ENCODE peak calls at places on chromosomes 4 and X, in five cellular contexts. Q is tibial nerve, T is fibroblast of lung, A is prostate gland, E is cardiac muscle cell. G is an unnamed sample.

GRCh38 chr4:141900841-141901240 is 264.5 kb downstream of the IL15 start:
- DNase-seq in E (no peak), A (no peak), T (no peak), Q (no peak), G (no peak)

GRCh38 chr4:83212041-83212851 is 72.4 kb downstream of the COQ2 start:
- DNase-seq in E (no peak), Q (no peak), T (no peak), A (no peak), G (no peak)

GRCh38 chrX:38192007-38192625 is 28.6 kb downstream of the SRPX start:
- DNase-seq in E (peak; percentile 23), Q (no peak), A (peak; percentile 8), T (peak; percentile 22), G (no peak)

GRCh38 chrX:2568125-2568524 is 67.3 kb upstream of the DHRSX start:
- DNase-seq in T (no peak), E (no peak), Q (no peak), A (no peak), G (no peak)

GRCh38 chr4:141339386-141339785 is 118.7 kb downstream of the ZNF330 start:
- DNase-seq in T (peak; percentile 23), E (no peak), Q (no peak), A (no peak), G (no peak)

GRCh38 chr4:183876268-183876934 is 28.7 kb upstream of the STOX2 start:
- DNase-seq in T (peak; percentile 90), A (peak; percentile 61), E (no peak), Q (no peak), G (peak; percentile 83)

GRCh38 chr4:4599886-4600285 is 58.0 kb upstream of the STX18 start:
- DNase-seq in A (no peak), T (no peak), E (no peak), Q (no peak), G (no peak)

GRCh38 chrX:82677281-82677680 is 830.8 kb upstream of the POU3F4 start:
- DNase-seq in Q (no peak), T (peak; percentile 6), E (no peak), A (no peak), G (no peak)

GRCh38 chrX:81791086-81791485 is 589.2 kb downstream of the SH3BGRL start:
- DNase-seq in A (no peak), E (no peak), Q (no peak), T (no peak), G (no peak)

GRCh38 chr4:16914208-16914607 is 15.8 kb upstream of the LDB2 start:
- DNase-seq in A (no peak), T (peak; percentile 25), Q (no peak), E (peak; percentile 53), G (no peak)

GRCh38 chr4:182062458-182062857 is 180.7 kb upstream of the TENM3 start:
- DNase-seq in T (peak; percentile 18), E (no peak), Q (no peak), A (no peak), G (no peak)

GRCh38 chr4:186203391-186203802 is 12.0 kb downstream of the CYP4V2 start:
- DNase-seq in T (no peak), A (no peak), Q (no peak), E (no peak), G (no peak)

GRCh38 chr4:2104556-2105345 is 45.6 kb downstream of the NAT8L start:
- DNase-seq in A (no peak), T (no peak), Q (no peak), E (no peak), G (no peak)

GRCh38 chr4:149347139-149347538 is 468.5 kb downstream of the IQCM start:
- DNase-seq in E (no peak), A (no peak), T (peak; percentile 35), Q (no peak), G (no peak)
- H3K36me3 ChIP-seq in E (no peaks in the 10 kb centered on the region), A (no peaks in the 10 kb centered on the region), T (no peaks in the 10 kb centered on the region), Q (no peaks in the 10 kb centered on the region), G (no peaks in the 10 kb centered on the region)

GRCh38 chr4:173189117-173189693 is 20.6 kb downstream of the GALNT7 start:
- DNase-seq in A (no peak), E (no peak), T (peak; percentile 84), Q (no peak), G (no peak)
- H3K4me1 ChIP-seq in A (no peaks in the 10 kb centered on the region), E (no peaks in the 10 kb centered on the region), T (peaks cover 2% of the 10 kb centered on the region), Q (no peaks in the 10 kb centered on the region), G (peaks cover 10% of the 10 kb centered on the region)

GRCh38 chr4:87130985-87131753 is 89.2 kb downstream of the KLHL8 start:
- DNase-seq in A (no peak), Q (no peak), E (no peak), T (no peak), G (no peak)

GRCh38 chr4:87132035-87132434 is 88.4 kb downstream of the KLHL8 start:
- DNase-seq in Q (no peak), T (no peak), E (no peak), A (no peak), G (no peak)

GRCh38 chr4:87134122-87134521 is 86.3 kb downstream of the KLHL8 start:
- DNase-seq in T (no peak), A (no peak), E (no peak), Q (no peak), G (no peak)

GRCh38 chr4:87130482-87130881 is 89.9 kb downstream of the KLHL8 start:
- DNase-seq in T (no peak), Q (no peak), A (no peak), E (no peak), G (no peak)

GRCh38 chr4:87133183-87133582 is 87.2 kb downstream of the KLHL8 start:
- DNase-seq in T (no peak), E (peak; percentile 18), Q (no peak), A (no peak), G (no peak)
- H3K36me3 ChIP-seq in T (peaks cover 4% of the 10 kb centered on the region), E (peaks cover 36% of the 10 kb centered on the region), Q (peaks cover 6% of the 10 kb centered on the region), A (peaks cover 4% of the 10 kb centered on the region), G (peaks cover 100% of the 10 kb centered on the region)

GRCh38 chr4:168637872-168638756 is 141.3 kb downstream of the PALLD start:
- DNase-seq in Q (no peak), T (peak; percentile 75), A (no peak), E (no peak), G (no peak)
- H3K4me1 ChIP-seq in Q (peaks cover 6% of the 10 kb centered on the region), T (peaks cover 22% of the 10 kb centered on the region), A (no peaks in the 10 kb centered on the region), E (peaks cover 36% of the 10 kb centered on the region), G (peaks cover 73% of the 10 kb centered on the region)

GRCh38 chr4:15542795-15543194 is 73.1 kb downstream of the CC2D2A start:
- DNase-seq in A (no peak), E (no peak), T (no peak), Q (no peak), G (peak; percentile 26)
- H3K36me3 ChIP-seq in A (no peaks in the 10 kb centered on the region), E (peaks cover 5% of the 10 kb centered on the region), T (peaks cover 4% of the 10 kb centered on the region), Q (no peaks in the 10 kb centered on the region), G (peaks cover 19% of the 10 kb centered on the region)

GRCh38 chr4:153507679-153508073 is 41.5 kb downstream of the TMEM131L start:
- DNase-seq in Q (no peak), T (no peak), A (peak; percentile 59), E (no peak), G (no peak)

GRCh38 chr4:153509724-153510123 is 43.6 kb downstream of the TMEM131L start:
- DNase-seq in T (no peak), Q (no peak), A (peak; percentile 32), E (no peak), G (no peak)

GRCh38 chr4:153511104-153511503 is 44.9 kb downstream of the TMEM131L start:
- DNase-seq in E (no peak), T (no peak), A (no peak), Q (no peak), G (no peak)

GRCh38 chr4:153510252-153511001 is 44.3 kb downstream of the TMEM131L start:
- DNase-seq in T (no peak), E (no peak), A (no peak), Q (no peak), G (no peak)

GRCh38 chr4:153506972-153507678 is 41.0 kb downstream of the TMEM131L start:
- DNase-seq in Q (no peak), E (no peak), T (no peak), A (no peak), G (no peak)
- H3K4me1 ChIP-seq in Q (peaks cover 10% of the 10 kb centered on the region), E (no peaks in the 10 kb centered on the region), T (peaks cover 6% of the 10 kb centered on the region), A (peaks cover 2% of the 10 kb centered on the region), G (peaks cover 8% of the 10 kb centered on the region)

DNA sequence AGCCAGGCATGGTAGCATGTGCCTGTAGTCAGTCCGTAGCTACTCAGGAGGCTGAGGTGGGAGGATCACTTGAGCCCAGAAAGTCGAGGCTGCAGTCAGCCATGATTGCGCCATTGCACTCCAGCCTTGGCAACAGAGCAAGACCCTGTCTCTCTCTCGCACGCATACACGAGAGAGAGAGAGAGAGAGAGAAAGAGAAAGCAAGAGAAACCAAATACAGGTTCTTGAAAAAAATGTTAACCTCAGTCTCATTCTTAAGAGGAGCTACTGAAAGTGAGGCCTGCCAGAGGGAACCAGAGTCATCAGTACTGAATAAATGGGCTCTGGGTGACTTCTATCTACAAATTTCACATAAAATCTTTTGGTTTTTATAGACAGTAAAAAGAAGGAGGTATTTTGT is 42.9 kb downstream of the KIAA0232 start:
- DNase-seq in Q (no peak), T (no peak), A (no peak), E (no peak), G (no peak)
- H3K36me3 ChIP-seq in Q (no peaks in the 10 kb centered on the region), T (no peaks in the 10 kb centered on the region), A (no peaks in the 10 kb centered on the region), E (peaks cover 16% of the 10 kb centered on the region), G (peaks cover 37% of the 10 kb centered on the region)

DNA sequence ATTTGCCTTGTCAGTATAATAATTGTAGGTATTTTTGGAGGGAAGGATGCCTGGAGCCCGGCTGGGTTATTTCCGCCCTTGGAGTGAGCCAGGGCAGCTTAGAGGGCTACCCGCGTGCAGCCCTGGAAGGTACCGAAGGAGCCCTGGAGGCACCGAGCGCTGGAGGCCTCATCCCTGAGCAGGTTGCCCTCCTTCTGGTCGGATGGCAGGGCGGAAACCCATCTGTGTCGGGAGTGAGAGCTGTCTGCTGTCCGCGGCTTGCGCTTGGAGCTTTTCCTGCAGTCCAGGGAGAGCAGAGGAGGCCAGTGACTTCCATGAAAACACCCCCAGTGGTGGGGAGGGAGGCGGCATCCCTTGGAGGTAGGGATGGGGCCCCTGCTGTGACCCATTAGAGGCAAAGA is 122.1 kb downstream of the TBL1X start:
- DNase-seq in T (no peak), Q (no peak), E (peak; percentile 10), A (no peak), G (no peak)
- H3K4me1 ChIP-seq in T (no peaks in the 10 kb centered on the region), Q (no peaks in the 10 kb centered on the region), E (no peaks in the 10 kb centered on the region), A (no peaks in the 10 kb centered on the region), G (peaks cover 12% of the 10 kb centered on the region)

DNA sequence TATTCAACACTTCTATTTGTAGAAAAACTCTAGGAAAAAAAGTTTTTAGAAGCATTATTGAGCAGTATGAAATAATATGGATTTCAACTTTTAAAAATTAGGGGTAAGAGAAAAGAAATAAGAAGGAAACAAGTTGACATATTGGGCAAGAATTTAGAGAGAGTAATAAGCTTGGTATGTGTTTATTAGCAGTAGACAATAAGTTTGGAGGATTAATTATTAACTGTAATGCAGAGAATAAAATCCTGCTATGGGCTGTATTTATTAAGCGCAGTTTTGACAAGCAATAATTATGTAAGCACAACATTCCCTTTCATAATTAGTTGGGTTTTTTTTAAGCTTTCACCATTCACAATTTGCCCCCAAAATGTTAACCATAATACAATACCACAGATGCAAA is 162.7 kb upstream of the SLC7A11 start:
- DNase-seq in E (no peak), T (no peak), A (no peak), Q (no peak), G (no peak)
- H3K36me3 ChIP-seq in E (no peaks in the 10 kb centered on the region), T (no peaks in the 10 kb centered on the region), A (no peaks in the 10 kb centered on the region), Q (no peaks in the 10 kb centered on the region), G (no peaks in the 10 kb centered on the region)